ENCODE peak calls at places on chromosomes 12 and 14, in four cellular contexts. X is BE2C, B is endothelial cell, W is Peyer's patch. O is an unnamed sample.

GRCh38 chr12:113402586-113403260 is 964 bp downstream of the SDS start:
- DNase-seq in X (no peak), W (no peak), B (no peak), O (no peak)

GRCh38 chr14:22483863-22484593 is 105.0 kb downstream of the DAD1 start:
- DNase-seq in B (no peak), X (no peak), W (peak; percentile 56), O (no peak)

GRCh38 chr14:100405752-100406455 is 82.8 kb downstream of the SLC25A47 start:
- DNase-seq in X (no peak), W (no peak), B (no peak), O (no peak)

GRCh38 chr12:104698871-104699270 is 242.1 kb downstream of the CHST11 start:
- DNase-seq in B (no peak), W (no peak), X (no peak), O (no peak)

GRCh38 chr14:70809238-70810214 is at the start of gene MAP3K9:
- DNase-seq in B (peak; percentile 97), X (peak; percentile 94), W (peak; percentile 90), O (peak; percentile 53)

GRCh38 chr14:70660967-70661871 is 19.5 kb downstream of the TTC9 start:
- DNase-seq in B (no peak), X (no peak), W (peak; percentile 76), O (no peak)

GRCh38 chr12:53201170-53201541 is 5.9 kb downstream of the ITGB7 start:
- DNase-seq in X (no peak), B (no peak), W (no peak), O (no peak)

GRCh38 chr12:131620520-131620919 is 90.4 kb upstream of the SFSWAP start:
- DNase-seq in W (no peak), X (peak; percentile 37), B (no peak), O (no peak)

DNA sequence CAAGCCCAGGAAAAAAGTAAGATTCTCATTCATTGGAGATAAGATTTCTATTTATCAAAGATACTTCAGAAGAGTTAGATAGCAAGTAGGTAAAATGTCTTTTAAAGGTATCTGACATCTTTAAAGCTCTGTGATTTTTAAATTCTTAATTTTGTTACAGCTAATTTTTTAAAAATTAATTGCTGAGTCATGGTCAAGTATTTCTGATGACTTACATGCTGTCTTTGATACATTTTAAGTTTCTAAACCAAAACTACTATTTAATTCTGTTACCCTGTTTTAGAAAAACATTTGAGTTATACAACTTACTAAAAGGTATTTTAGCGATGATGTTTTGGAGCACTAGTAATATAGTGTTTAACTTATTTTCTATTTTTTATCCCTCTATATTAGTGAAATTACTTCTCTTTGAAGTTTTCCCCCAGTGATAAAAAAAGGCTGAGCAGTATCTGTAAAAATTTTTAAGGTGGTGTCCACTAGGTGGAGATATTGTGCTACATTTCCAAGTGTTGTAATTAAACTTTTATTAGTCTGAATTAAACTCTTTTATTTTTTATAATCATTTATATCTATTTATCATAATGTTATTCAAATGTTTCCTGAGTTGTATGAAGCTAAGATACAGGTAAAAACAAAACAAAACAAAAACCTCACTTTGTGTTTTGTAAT is 11.5 kb downstream of the ALG10 start:
- DNase-seq in W (no peak), X (no peak), B (no peak), O (no peak)
- TF ChIP-seq CTCF in W (no peak), X (peak; percentile 47), B (peak; percentile 80), O (peak; percentile 70)

DNA sequence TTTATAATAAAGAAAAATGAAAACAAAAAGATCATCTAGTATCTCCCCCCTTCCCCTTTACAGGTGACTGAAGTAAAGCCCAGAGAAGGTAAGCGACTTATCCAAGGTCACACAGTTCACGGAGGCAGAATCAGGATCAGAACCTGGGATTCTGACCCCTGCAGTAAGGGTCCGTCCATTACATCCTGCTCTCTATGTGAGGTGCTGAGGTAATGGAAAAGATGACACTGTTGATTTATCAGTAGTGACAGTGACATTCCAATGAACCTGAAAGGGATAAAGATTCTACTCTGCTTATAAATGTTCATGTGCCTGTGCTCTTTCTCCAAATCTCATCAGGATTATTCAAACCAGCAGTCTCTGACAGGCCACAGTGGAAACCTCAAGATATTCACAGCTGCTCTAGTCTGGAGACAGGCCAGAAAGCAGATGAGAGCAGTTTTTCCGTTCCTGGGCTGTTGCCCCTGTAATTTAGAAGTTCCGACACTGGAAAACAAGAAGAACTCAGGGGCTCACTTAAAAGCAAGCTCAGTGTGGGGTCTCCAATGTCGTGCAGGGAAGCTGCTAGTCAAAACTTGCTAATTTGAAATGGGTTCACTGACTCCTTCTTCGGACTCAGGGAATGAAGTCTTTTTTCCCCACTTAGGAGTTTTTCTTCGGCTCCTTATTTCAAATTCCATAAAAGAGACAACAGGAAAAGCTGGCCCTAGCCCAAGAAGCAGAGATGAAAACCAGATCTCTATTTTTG is 131.7 kb upstream of the EEA1 start:
- DNase-seq in X (no peak), W (no peak), B (no peak), O (no peak)
- TF ChIP-seq CTCF in X (no peak), W (no peak), B (no peak), O (no peak)

DNA sequence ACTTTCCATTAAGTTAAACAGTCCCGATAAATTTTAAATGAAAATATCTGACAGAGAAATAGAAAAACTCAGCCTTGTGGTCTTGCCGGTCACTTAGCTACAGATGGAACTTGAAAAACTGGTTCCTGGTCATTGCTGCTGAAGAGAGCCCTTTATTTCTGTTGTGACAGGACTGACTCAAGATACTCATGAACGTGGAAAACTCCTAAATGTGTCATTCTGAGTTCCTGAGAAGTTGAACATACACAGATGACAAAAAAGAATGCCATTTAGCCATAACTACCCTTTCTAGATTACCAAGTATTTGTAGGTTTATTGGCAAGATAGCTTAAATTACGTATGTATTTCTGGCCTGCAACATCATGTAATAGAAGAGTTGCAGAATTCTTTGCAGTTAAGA is 134.2 kb downstream of the HMGA2 start:
- DNase-seq in W (no peak), X (no peak), B (no peak), O (no peak)
- TF ChIP-seq CTCF in W (no peak), X (no peak), B (no peak), O (no peak)

GRCh38 chr12:80763874-80764273 is 47.2 kb downstream of the MYF5 start:
- DNase-seq in X (peak; percentile 15), B (peak; percentile 34), W (no peak), O (no peak)
- TF ChIP-seq CTCF in X (peak; percentile 67), B (peak; percentile 88), W (no peak), O (peak; percentile 58)

GRCh38 chr12:57674691-57675090 is 19.2 kb upstream of the OS9 start:
- DNase-seq in W (no peak), X (no peak), B (no peak), O (no peak)
- TF ChIP-seq CTCF in W (no peak), X (no peak), B (no peak), O (no peak)

GRCh38 chr12:85733441-85733840 is 102.8 kb downstream of the RASSF9 start:
- DNase-seq in X (no peak), B (no peak), W (no peak), O (no peak)

DNA sequence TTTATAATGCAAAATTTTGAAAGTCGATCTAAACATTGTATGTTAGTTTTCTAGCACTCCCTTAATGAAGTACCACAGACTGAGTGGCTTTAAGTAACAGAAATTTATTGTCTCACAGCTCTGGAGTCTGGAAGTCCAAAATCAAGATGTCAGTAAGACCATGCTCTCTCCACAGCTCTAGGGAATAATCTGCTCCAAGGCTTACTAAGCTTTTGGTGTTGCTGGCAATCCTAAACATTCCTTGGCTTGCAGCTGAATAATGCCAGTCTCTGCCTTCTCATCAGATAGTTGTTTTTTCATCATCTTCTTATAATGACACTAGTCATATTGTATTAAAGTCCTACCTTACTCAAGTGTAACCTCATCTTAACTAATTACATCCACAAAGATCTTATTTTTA is 102.2 kb downstream of the RASSF9 start:
- DNase-seq in B (no peak), W (no peak), X (no peak), O (no peak)
- TF ChIP-seq CTCF in B (no peak), W (no peak), X (no peak), O (no peak)

GRCh38 chr14:97707603-97708002 is 910.4 kb downstream of the VRK1 start:
- DNase-seq in B (no peak), W (no peak), X (no peak), O (no peak)
- TF ChIP-seq CTCF in B (no peak), W (no peak), X (no peak), O (no peak)

O was measured in CD14-positive monocyte.